ENCODE peak calls at places on chromosomes 3 and 15, in ten cellular contexts. P is activated gamma-delta T cell treated with anti-CD3 and anti-CD28 coated beads, Interleukin-2, amount 50 U/mL, for 16 hours; T is naive thymus-derived CD8-positive, alpha-beta T cell; K is GM23248; V is mesothelial cell of epicardium; J is T-helper 9 cell; W is CD8-positive, alpha-beta memory T cell; O is stimulated activated CD8-positive, alpha-beta memory T cell treated with anti-CD3 and anti-CD28 coated beads, Interleukin-15, amount 100 ng/mL, for 4 hours; B is adrenal gland; I is activated CD4-positive, alpha-beta T cell treated with anti-CD3 and anti-CD28 coated beads, Interleukin-2, amount 10 ng/mL, durations not matched to agents 7 days and 5 days. Q is an unnamed sample.

GRCh38 chr3:160403796-160404510 is 4.5 kb downstream of the SMC4 start:
- DNase-seq in K (peak; percentile 39), W (no peak), T (no peak), B (no peak), I (no peak), V (no peak), J (no peak), O (no peak), P (no peak), Q (no peak)

GRCh38 chr3:94336076-94336741 is 273.3 kb downstream of the NSUN3 start:
- DNase-seq in W (no peak), K (peak; percentile 32), O (no peak), V (no peak), P (no peak), T (no peak), B (no peak), I (no peak), J (no peak), Q (no peak)

GRCh38 chr15:41307679-41308078 is 24.7 kb downstream of the OIP5 start:
- DNase-seq in B (no peak), K (no peak), T (no peak), P (no peak), I (no peak), J (no peak), V (no peak), W (no peak), O (no peak), Q (no peak)

GRCh38 chr3:183779896-183780450 is 45.4 kb downstream of the MAP6D1 start:
- DNase-seq in J (no peak), W (no peak), V (no peak), I (no peak), O (no peak), B (no peak), K (peak; percentile 15), P (no peak), T (no peak), Q (peak; percentile 90)

GRCh38 chr15:74170083-74170844 is 3.2 kb upstream of the ISLR start:
- DNase-seq in O (no peak), V (no peak), P (no peak), W (no peak), T (no peak), J (no peak), B (no peak), K (no peak), I (no peak), Q (no peak)

GRCh38 chr15:69664572-69665326 is 212.1 kb downstream of the RPLP1 start:
- DNase-seq in K (no peak), T (no peak), B (no peak), I (no peak), V (no peak), O (no peak), P (no peak), J (no peak), W (no peak), Q (no peak)

GRCh38 chr15:96123028-96123400 is 207.5 kb upstream of the NR2F2 start:
- DNase-seq in B (no peak), O (no peak), P (no peak), I (no peak), K (no peak), T (no peak), V (no peak), J (no peak), W (no peak), Q (no peak)

GRCh38 chr15:94792166-94792565 is 560.8 kb downstream of the MCTP2 start:
- DNase-seq in V (no peak), P (no peak), I (no peak), O (no peak), B (no peak), T (no peak), J (no peak), K (no peak), W (no peak), Q (no peak)

GRCh38 chr3:38984110-38984509 is 67.6 kb downstream of the SCN11A start:
- DNase-seq in W (no peak), T (no peak), B (no peak), V (no peak), J (no peak), P (no peak), I (no peak), O (no peak), K (no peak), Q (no peak)

GRCh38 chr3:48268936-48269551 is 28.1 kb downstream of the ZNF589 start:
- DNase-seq in P (no peak), B (no peak), I (peak; percentile 27), K (no peak), W (peak; percentile 21), T (peak; percentile 9), J (no peak), V (no peak), O (no peak), Q (no peak)